ENCODE peak calls at places on chromosomes 2 and 18, in five cellular contexts. H is pancreas, O is MM.1S, Y is body of pancreas, M is transverse colon. E is an unnamed sample.

GRCh38 chr18:80169607-80170006 is 60.5 kb downstream of the ADNP2 start:
- DNase-seq in M (no peak), O (no peak), Y (no peak), H (no peak), E (no peak)

GRCh38 chr2:120400546-120400945 is 54.6 kb downstream of the INHBB start:
- DNase-seq in Y (no peak), H (no peak), O (no peak), M (no peak), E (no peak)

GRCh38 chr18:76958692-76959341 is 136.5 kb downstream of the ZNF236 start:
- DNase-seq in M (no peak), H (no peak), Y (peak), O (no peak), E (no peak)

GRCh38 chr2:84888401-84889276 is 7.8 kb upstream of the TRABD2A start:
- DNase-seq in M (peak), O (peak), H (no peak), Y (no peak), E (no peak)

GRCh38 chr2:165877565-165878550 is 75.7 kb downstream of the TTC21B start:
- DNase-seq in H (no peak), O (peak), M (no peak), Y (no peak), E (peak)

GRCh38 chr2:200964498-200964897 is 1.0 kb upstream of the ORC2 start:
- DNase-seq in O (no peak), H (no peak), M (no peak), Y (no peak), E (no peak)

GRCh38 chr18:62863629-62864028 is 148.3 kb downstream of the PHLPP1 start:
- DNase-seq in O (no peak), H (no peak), M (no peak), Y (no peak), E (no peak)

GRCh38 chr18:65057439-65058083 is 693.3 kb upstream of the CDH7 start:
- DNase-seq in Y (no peak), H (no peak), O (peak), M (no peak), E (no peak)

GRCh38 chr2:15334650-15335326 is 226.3 kb downstream of the NBAS start:
- DNase-seq in O (no peak), M (no peak), H (no peak), Y (no peak), E (no peak)

GRCh38 chr2:136242687-136243277 is 124.8 kb upstream of the CXCR4 start:
- DNase-seq in M (peak), H (no peak), Y (peak), O (no peak), E (no peak)

GRCh38 chr18:55407191-55407590 is 180.8 kb downstream of the TCF4 start:
- DNase-seq in M (no peak), Y (no peak), O (no peak), H (no peak), E (no peak)

GRCh38 chr2:203650860-203651613 is 55.4 kb upstream of the CD28 start:
- DNase-seq in Y (peak), M (peak), H (peak), O (peak), E (no peak)

GRCh38 chr2:215612770-215613169 is 176.9 kb upstream of the FN1 start:
- DNase-seq in Y (no peak), O (no peak), H (no peak), M (no peak), E (no peak)

GRCh38 chr2:168781191-168781818 is 21.1 kb upstream of the NOSTRIN start:
- DNase-seq in O (no peak), M (no peak), Y (peak), H (no peak), E (no peak)

GRCh38 chr18:48955528-48956261 is 4.9 kb upstream of the SMAD7 start:
- DNase-seq in O (no peak), M (no peak), Y (peak), H (no peak), E (no peak)

GRCh38 chr18:9835112-9835755 is 50.5 kb upstream of the TXNDC2 start:
- DNase-seq in H (no peak), M (no peak), O (no peak), Y (no peak), E (no peak)

GRCh38 chr2:54455584-54456525 is at the start of gene SPTBN1:
- DNase-seq in H (peak), O (peak), M (peak), Y (peak), E (peak)

GRCh38 chr2:144432921-144433320 is 87.0 kb downstream of the ZEB2 start:
- DNase-seq in Y (no peak), H (no peak), M (no peak), O (no peak), E (no peak)

GRCh38 chr2:240396623-240397541 is 38.6 kb upstream of the GPC1 start:
- DNase-seq in O (no peak), H (no peak), Y (peak), M (no peak), E (no peak)

GRCh38 chr2:8645176-8645831 is 36.6 kb upstream of the ID2 start:
- DNase-seq in O (no peak), H (no peak), Y (no peak), M (no peak), E (no peak)

GRCh38 chr2:96826546-96827278 is 10.6 kb downstream of the CNNM3 start:
- DNase-seq in O (no peak), H (no peak), Y (no peak), M (no peak), E (no peak)

GRCh38 chr18:77557030-77557429 is 307.4 kb downstream of the GALR1 start:
- DNase-seq in O (no peak), M (no peak), H (no peak), Y (no peak), E (no peak)

GRCh38 chr2:68374184-68374583 is 9.1 kb downstream of the PLEK start:
- DNase-seq in Y (no peak), M (no peak), H (no peak), O (no peak), E (no peak)

GRCh38 chr2:62347563-62348270 is 151.8 kb downstream of the B3GNT2 start:
- DNase-seq in Y (no peak), H (no peak), M (no peak), O (peak), E (no peak)

GRCh38 chr2:182240862-182241371 is 185.9 kb downstream of the PDE1A start:
- DNase-seq in O (peak), Y (peak), H (peak), M (peak), E (peak)

GRCh38 chr2:181781082-181781786 is 100.9 kb upstream of the NEUROD1 start:
- DNase-seq in O (no peak), Y (no peak), H (no peak), M (peak), E (no peak)

GRCh38 chr2:181085729-181086128 is 105.3 kb downstream of the UBE2E3 start:
- DNase-seq in Y (no peak), O (no peak), M (no peak), H (no peak), E (no peak)

GRCh38 chr2:24076849-24077534 is 866 bp upstream of the SF3B6 start:
- DNase-seq in Y (no peak), O (peak), M (no peak), H (no peak), E (no peak)

GRCh38 chr2:148540022-148540421 is 104.5 kb upstream of the EPC2 start:
- DNase-seq in H (no peak), Y (no peak), M (no peak), O (no peak), E (no peak)

GRCh38 chr2:119218478-119219064 is 5.1 kb upstream of the STEAP3 start:
- DNase-seq in H (peak), M (no peak), Y (peak), O (no peak), E (no peak)

GRCh38 chr18:72427721-72428120 is 116.4 kb downstream of the CBLN2 start:
- DNase-seq in H (no peak), Y (no peak), M (no peak), O (no peak), E (no peak)

GRCh38 chr2:231928481-231928880 is 2.3 kb upstream of the NPPC start:
- DNase-seq in Y (no peak), H (no peak), M (no peak), O (no peak), E (no peak)

GRCh38 chr2:224401641-224402342 is at the start of gene FAM124B:
- DNase-seq in O (no peak), H (no peak), Y (peak), M (peak), E (no peak)

GRCh38 chr2:174145827-174146226 is 102.5 kb downstream of the OLA1 start:
- DNase-seq in Y (no peak), M (no peak), H (no peak), O (no peak), E (no peak)

GRCh38 chr2:101418704-101419663 is 31.7 kb upstream of the CREG2 start:
- DNase-seq in Y (peak), M (peak), O (peak), H (peak), E (no peak)

GRCh38 chr18:41410007-41410406 is 545.0 kb upstream of the PIK3C3 start:
- DNase-seq in H (no peak), M (no peak), Y (no peak), O (no peak), E (no peak)

GRCh38 chr18:36075862-36076587 is 8.7 kb upstream of the RPRD1A start:
- DNase-seq in Y (no peak), M (no peak), H (no peak), O (no peak), E (no peak)

GRCh38 chr2:215522237-215522636 is 86.4 kb upstream of the FN1 start:
- DNase-seq in O (no peak), M (no peak), Y (no peak), H (no peak), E (no peak)

GRCh38 chr18:5518899-5519371 is 24.9 kb downstream of the EPB41L3 start:
- DNase-seq in Y (no peak), H (no peak), O (no peak), M (no peak), E (no peak)
- H3K4me3 ChIP-seq in Y (no peak), H (no peak), O (no peak), M (no peak), E (no peak)

DNA sequence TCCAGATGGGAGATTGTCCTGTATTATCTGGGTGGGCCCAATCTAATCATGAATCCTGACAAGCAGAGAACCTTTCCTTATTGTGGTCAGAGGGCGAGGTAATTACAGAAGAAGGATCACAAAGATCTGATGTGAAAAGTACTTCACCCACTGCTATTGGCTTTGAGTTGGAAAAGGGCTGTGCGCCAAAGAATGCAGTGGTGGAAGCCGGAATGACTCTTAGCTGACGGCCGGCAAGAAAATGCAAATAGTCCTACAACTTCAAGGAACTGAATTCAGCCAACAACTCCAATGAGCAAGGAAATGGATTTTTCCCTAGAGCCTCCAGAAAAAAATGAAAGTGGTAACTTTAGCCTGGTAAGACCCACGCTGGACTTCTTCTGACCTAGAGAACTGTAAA is 67.3 kb downstream of the CTNNA2 start:
- DNase-seq in Y (no peak), M (no peak), O (no peak), H (no peak), E (no peak)
- TF ChIP-seq CTCF in Y (no peak), M (no peak), O (no peak), H (no peak), E (no peak)

DNA sequence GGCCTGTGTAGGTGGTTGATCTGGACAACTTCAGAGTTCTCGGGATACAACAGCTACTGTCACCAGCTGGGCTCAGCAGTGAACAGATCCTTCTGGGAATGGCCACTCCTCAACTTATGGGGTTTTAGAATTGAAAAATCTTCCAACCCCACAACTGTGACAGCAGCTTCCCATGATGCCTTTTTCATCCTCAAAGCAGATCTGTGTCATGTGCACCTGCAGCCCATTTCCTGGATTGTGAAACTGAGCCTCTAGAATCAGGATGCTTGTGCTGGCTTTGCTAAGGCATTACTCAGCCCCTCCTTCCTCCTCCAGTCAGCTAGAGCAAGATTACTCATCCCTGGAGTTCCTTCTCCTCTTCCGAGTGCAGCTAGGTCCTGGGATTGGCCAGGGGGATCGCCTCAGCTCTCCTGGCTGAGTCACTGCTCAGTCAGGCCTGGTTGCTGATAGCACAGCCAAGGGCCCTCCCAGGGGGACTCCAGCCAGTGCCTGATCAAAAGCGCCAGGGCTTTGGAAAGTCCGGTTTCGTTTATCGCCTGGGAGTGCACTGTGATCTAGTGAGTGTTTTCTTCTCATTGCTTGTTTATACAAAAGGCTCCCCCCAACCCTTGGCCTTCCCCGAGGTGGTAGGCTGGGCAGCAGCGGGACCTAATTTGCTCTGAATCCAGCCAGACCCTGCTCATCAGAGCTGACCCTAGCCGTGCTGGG is 2.4 kb upstream of the LPIN1 start:
- DNase-seq in Y (peak), H (peak), O (peak), M (peak), E (peak)
- H3K4me3 ChIP-seq in Y (no peak), H (no peak), O (peak), M (no peak), E (no peak)

GRCh38 chr2:70995227-70995729 is 605 bp upstream of the TEX261 start:
- DNase-seq in Y (peak), M (peak), H (peak), O (peak), E (peak)
- TF ChIP-seq CTCF in Y (peak), M (peak), H (peak), O (peak), E (peak)

GRCh38 chr2:48719480-48720177 is 35.9 kb downstream of the LHCGR start:
- DNase-seq in Y (no peak), O (no peak), H (no peak), M (no peak), E (no peak)
- H3K4me3 ChIP-seq in Y (no peak), O (no peak), H (no peak), M (no peak), E (no peak)

DNA sequence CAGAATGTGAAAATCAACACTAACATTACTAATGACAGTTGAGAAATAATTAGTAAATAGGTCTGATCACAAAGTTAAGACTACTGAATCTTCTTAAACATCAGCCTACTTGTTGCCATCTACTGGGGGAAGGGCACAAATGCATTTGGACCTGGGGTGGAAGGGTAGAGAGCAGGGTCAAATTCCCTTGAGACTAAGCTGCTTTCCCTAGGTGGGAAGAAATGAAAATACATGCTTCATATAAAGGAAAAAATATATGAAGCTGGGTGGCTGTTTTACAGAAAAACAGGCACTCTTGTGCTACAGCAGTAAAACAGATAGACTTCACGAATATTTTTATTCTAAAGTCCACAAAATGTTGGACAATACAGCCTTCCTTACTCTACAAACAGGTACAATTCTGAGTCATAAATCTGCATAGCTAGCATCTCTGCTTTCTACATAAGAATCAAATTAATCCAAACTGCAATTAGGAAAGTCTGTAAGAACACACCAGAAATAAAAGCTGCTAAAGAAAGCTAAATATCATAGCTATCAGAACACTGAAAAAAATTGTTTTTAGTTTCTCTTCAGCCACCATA is 10.9 kb downstream of the TRIP12 start:
- DNase-seq in Y (peak), O (peak), M (no peak), H (no peak), E (no peak)
- TF ChIP-seq CTCF in Y (peak), O (peak), M (no peak), H (no peak), E (peak)

GRCh38 chr2:5145801-5146200 is 546.4 kb upstream of the SOX11 start:
- DNase-seq in M (no peak), Y (no peak), H (no peak), O (no peak), E (no peak)
- H3K4me3 ChIP-seq in M (no peak), Y (no peak), H (no peak), O (no peak), E (no peak)

E was measured in GM06990.